ENCODE peak calls at places on chromosomes 11 and 22, in four cellular contexts. S is left colon, U is cardiac muscle cell, N is HFFc6. W is an unnamed sample.

GRCh38 chr11:103907136-103907535 is 129.3 kb upstream of the DDI1 start:
- DNase-seq in U (no peak), S (no peak), N (no peak), W (no peak)

GRCh38 chr22:26893034-26893710 is 235.8 kb downstream of the MIAT start:
- DNase-seq in S (no peak), U (no peak), N (no peak), W (peak)

GRCh38 chr22:37777122-37777687 is 30.5 kb upstream of the GCAT start:
- DNase-seq in U (no peak), S (peak), N (peak), W (no peak)

GRCh38 chr11:2215561-2216399 is 44.2 kb upstream of the TH start:
- DNase-seq in U (no peak), N (no peak), S (no peak), W (peak)

GRCh38 chr11:122100222-122101080 is 15.6 kb downstream of the BLID start:
- DNase-seq in U (peak), N (peak), S (peak), W (peak)

GRCh38 chr11:72673284-72673942 is 809 bp downstream of the PDE2A start:
- DNase-seq in N (no peak), S (no peak), U (peak), W (peak)

GRCh38 chr22:28429711-28430110 is 249.9 kb downstream of the TTC28 start:
- DNase-seq in U (no peak), N (peak), S (no peak), W (no peak)

GRCh38 chr11:43116071-43116470 is 195.7 kb upstream of the API5 start:
- DNase-seq in N (no peak), U (no peak), S (no peak), W (no peak)

GRCh38 chr22:41092023-41092817 is at the start of gene EP300:
- DNase-seq in U (peak), S (peak), N (peak), W (peak)

GRCh38 chr11:79294845-79295520 is 145.8 kb downstream of the TENM4 start:
- DNase-seq in N (no peak), U (no peak), S (no peak), W (no peak)

GRCh38 chr11:115912484-115912945 is 408.3 kb upstream of the CADM1 start:
- DNase-seq in S (no peak), N (no peak), U (peak), W (peak)

GRCh38 chr11:34213366-34213765 is 107.9 kb downstream of the NAT10 start:
- DNase-seq in N (peak), U (no peak), S (no peak), W (no peak)

GRCh38 chr22:40116496-40117200 is 61.1 kb upstream of the TNRC6B start:
- DNase-seq in N (no peak), U (no peak), S (no peak), W (no peak)

GRCh38 chr11:73556966-73557365 is 40.9 kb downstream of the FAM168A start:
- DNase-seq in S (no peak), N (no peak), U (no peak), W (no peak)

GRCh38 chr11:6601041-6601461 is 2.4 kb downstream of the RRP8 start:
- DNase-seq in S (no peak), U (no peak), N (no peak), W (peak)

GRCh38 chr22:47355776-47356432 is 593.5 kb downstream of the TBC1D22A start:
- DNase-seq in N (no peak), U (no peak), S (no peak), W (peak)

GRCh38 chr11:35546317-35546716 is 20.9 kb upstream of the PAMR1 start:
- DNase-seq in U (no peak), N (no peak), S (no peak), W (no peak)

GRCh38 chr11:123478352-123478986 is 48.4 kb downstream of the GRAMD1B start:
- DNase-seq in N (peak), S (peak), U (peak), W (peak)

GRCh38 chr11:27705873-27706820 is 5.9 kb upstream of the BDNF start:
- DNase-seq in U (peak), N (no peak), S (peak), W (peak)

GRCh38 chr11:72041364-72042058 is 38.8 kb downstream of the NUMA1 start:
- DNase-seq in N (peak), U (peak), S (peak), W (peak)

GRCh38 chr11:20966489-20966888 is 297.1 kb downstream of the NELL1 start:
- DNase-seq in S (no peak), N (no peak), U (no peak), W (peak)

GRCh38 chr11:36532908-36533601 is 23.0 kb upstream of the TRAF6 start:
- DNase-seq in S (no peak), N (no peak), U (peak), W (no peak)

GRCh38 chr11:8292351-8292750 is 28.7 kb upstream of the LMO1 start:
- DNase-seq in S (no peak), N (no peak), U (no peak), W (no peak)

W was measured in endodermal cell.